ENCODE peak calls at places on chromosome 11, in nine cellular contexts. J, Y, G, X, C, L, H, V and W are unnamed samples.

GRCh38 chr11:114059984-114060401 is 482 bp downstream of the ZBTB16 start:
- DNase-seq in J (no peak), Y (no peak), G (peak), X (no peak), C (peak), L (peak), H (peak), V (peak), W (no peak)

GRCh38 chr11:121131656-121132055 is 30.6 kb downstream of the TECTA start:
- DNase-seq in J (no peak), Y (no peak), G (no peak), X (no peak), C (no peak), L (no peak), H (no peak), V (no peak), W (no peak)

GRCh38 chr11:27839226-27839913 is 139.1 kb upstream of the BDNF start:
- DNase-seq in J (no peak), Y (no peak), G (no peak), X (no peak), C (peak), L (no peak), H (no peak), V (no peak), W (no peak)

GRCh38 chr11:58576792-58577440 is 1.3 kb upstream of the LPXN start:
- DNase-seq in J (no peak), Y (no peak), G (no peak), X (no peak), C (peak), L (no peak), H (no peak), V (no peak), W (no peak)

GRCh38 chr11:64263021-64263946 is 12.0 kb downstream of the PLCB3 start:
- DNase-seq in J (no peak), Y (no peak), G (no peak), X (no peak), C (peak), L (peak), H (no peak), V (peak), W (no peak)

GRCh38 chr11:70680781-70681281 is 282.5 kb downstream of the CTTN start:
- DNase-seq in J (no peak), Y (no peak), G (no peak), X (no peak), C (no peak), L (peak), H (no peak), V (no peak), W (no peak)

GRCh38 chr11:79090191-79090590 is 350.6 kb downstream of the TENM4 start:
- DNase-seq in J (no peak), Y (no peak), G (no peak), X (no peak), C (no peak), L (no peak), H (no peak), V (no peak), W (no peak)

GRCh38 chr11:60993611-60994010 is 22.1 kb downstream of the CD6 start:
- DNase-seq in J (no peak), Y (no peak), G (no peak), X (no peak), C (no peak), L (no peak), H (no peak), V (no peak), W (no peak)

GRCh38 chr11:8363924-8364323 is 100.2 kb upstream of the LMO1 start:
- DNase-seq in J (no peak), Y (no peak), G (no peak), X (no peak), C (peak), L (no peak), H (no peak), V (no peak), W (no peak)

GRCh38 chr11:4830909-4831308 is 9.8 kb downstream of the OR51F2 start:
- DNase-seq in J (no peak), Y (no peak), G (no peak), X (no peak), C (no peak), L (no peak), H (no peak), V (no peak), W (no peak)

GRCh38 chr11:61335355-61335710 is 2.3 kb downstream of the TKFC start:
- DNase-seq in J (no peak), Y (no peak), G (no peak), X (no peak), C (peak), L (no peak), H (no peak), V (no peak), W (no peak)

GRCh38 chr11:132228756-132229325 is 858.4 kb downstream of the NTM start:
- DNase-seq in J (no peak), Y (no peak), G (no peak), X (no peak), C (no peak), L (no peak), H (no peak), V (no peak), W (no peak)

GRCh38 chr11:47552086-47552580 is 799 bp downstream of the CELF1 start:
- DNase-seq in J (no peak), Y (no peak), G (no peak), X (no peak), C (peak), L (peak), H (no peak), V (no peak), W (no peak)

GRCh38 chr11:10476927-10477689 is 22.0 kb downstream of the AMPD3 start:
- DNase-seq in J (no peak), Y (no peak), G (no peak), X (no peak), C (no peak), L (no peak), H (no peak), V (no peak), W (no peak)

GRCh38 chr11:88384004-88384677 is 46.6 kb upstream of the CTSC start:
- DNase-seq in J (no peak), Y (no peak), G (no peak), X (no peak), C (peak), L (no peak), H (no peak), V (no peak), W (no peak)

GRCh38 chr11:10263929-10264328 is 30.1 kb downstream of the SBF2 start:
- DNase-seq in J (no peak), Y (no peak), G (no peak), X (peak), C (peak), L (no peak), H (no peak), V (no peak), W (peak)

GRCh38 chr11:1747753-1748466 is 2.5 kb downstream of the IFITM10 start:
- DNase-seq in J (no peak), Y (no peak), G (peak), X (no peak), C (no peak), L (peak), H (no peak), V (peak), W (no peak)

GRCh38 chr11:1749787-1750351 is 526 bp downstream of the IFITM10 start:
- DNase-seq in J (no peak), Y (no peak), G (no peak), X (no peak), C (peak), L (peak), H (no peak), V (peak), W (peak)

GRCh38 chr11:1748467-1749019 is 1.9 kb downstream of the IFITM10 start:
- DNase-seq in J (no peak), Y (no peak), G (no peak), X (no peak), C (no peak), L (peak), H (no peak), V (peak), W (no peak)

GRCh38 chr11:1750481-1750839 is at the start of gene IFITM10:
- DNase-seq in J (no peak), Y (no peak), G (no peak), X (no peak), C (peak), L (peak), H (no peak), V (peak), W (no peak)

DNA sequence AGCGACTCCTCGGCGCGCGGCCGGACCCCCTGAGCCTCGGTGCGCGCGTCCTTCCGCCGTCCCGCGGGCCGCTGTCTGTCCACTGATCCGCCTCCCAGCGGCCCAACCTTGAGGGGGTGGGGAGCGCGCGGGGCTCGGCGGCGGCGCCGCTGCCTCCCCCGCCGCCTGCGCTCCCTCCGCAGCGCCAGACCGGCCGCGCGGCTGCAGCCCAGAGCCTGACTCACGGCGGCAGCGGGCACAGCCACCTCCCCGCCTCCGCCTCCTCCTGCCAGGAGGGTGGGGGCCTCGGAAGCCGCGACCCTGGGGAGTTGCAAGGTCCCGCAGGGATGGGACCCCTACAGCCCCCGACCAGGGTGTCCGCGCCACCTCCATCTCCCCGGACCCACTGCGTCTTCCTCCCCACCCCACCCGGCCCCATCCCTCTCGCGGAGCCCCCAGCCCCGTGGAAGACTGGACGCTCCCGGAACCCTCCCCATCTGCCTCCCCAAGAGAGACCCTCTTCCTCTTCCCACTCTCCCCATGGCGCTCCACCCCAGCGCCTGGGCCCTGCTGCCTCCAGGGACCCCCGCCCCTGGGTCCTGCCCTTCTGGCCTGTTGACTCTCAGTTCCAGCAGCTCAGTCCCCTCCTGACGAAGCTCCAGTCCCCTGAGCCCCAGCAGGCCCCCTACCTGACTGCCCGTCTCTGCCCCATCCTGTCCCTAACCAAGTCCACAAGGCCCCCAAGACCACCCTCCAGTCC is 1.2 kb downstream of the IFITM10 start:
- DNase-seq in J (no peak), Y (no peak), G (no peak), X (no peak), C (peak), L (peak), H (no peak), V (peak), W (no peak)
- H3K4me3 ChIP-seq in J (peak), Y (peak), G (peak), X (no peak), C (peak), L (no peak), H (no peak), V (peak), W (peak)

GRCh38 chr11:34653851-34654490 is 33.1 kb downstream of the EHF start:
- DNase-seq in J (peak), Y (no peak), G (no peak), X (peak), C (peak), L (peak), H (no peak), V (peak), W (peak)
- TF ChIP-seq CTCF in J (no peak), Y (no peak), G (no peak), X (peak), C (peak), L (no peak), H (no peak), V (no peak), W (peak)

DNA sequence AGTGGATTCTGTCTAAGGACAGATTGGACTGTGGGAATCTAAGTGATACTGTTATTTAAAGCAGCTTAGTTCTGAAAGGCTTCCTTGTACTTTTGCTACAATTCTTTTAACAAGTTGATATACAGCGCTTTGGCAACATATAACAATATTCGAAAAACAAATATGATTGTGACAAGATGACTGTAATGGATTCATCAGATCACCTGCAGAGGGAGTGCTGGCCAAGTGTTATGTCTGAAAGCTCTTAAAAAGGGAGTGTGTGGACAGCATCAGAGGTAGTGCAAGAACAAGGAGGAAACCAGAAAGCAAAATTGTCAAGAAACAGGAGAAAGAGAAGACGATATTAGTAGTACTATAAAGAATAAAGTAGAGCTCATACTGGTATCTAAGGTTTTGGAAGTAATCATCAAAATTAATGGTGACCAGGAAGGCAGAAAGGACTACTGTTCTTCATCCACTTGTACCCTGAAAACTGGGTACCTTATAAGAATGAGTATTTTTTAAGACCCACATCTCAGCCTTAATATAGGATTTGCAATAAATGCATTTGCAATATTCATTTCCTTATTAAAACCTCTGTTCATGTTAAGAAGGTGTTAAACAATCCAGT is 1112.0 kb upstream of the CCDC90B start:
- DNase-seq in J (no peak), Y (no peak), G (no peak), X (no peak), C (peak), L (no peak), H (no peak), V (no peak), W (no peak)
- H3K4me3 ChIP-seq in J (no peak), Y (no peak), G (no peak), X (no peak), C (no peak), L (no peak), H (no peak), V (no peak), W (no peak)

GRCh38 chr11:44759743-44760476 is 33.1 kb downstream of the TSPAN18 start:
- DNase-seq in J (no peak), Y (no peak), G (no peak), X (no peak), C (no peak), L (no peak), H (no peak), V (no peak), W (no peak)

GRCh38 chr11:44758996-44759395 is 32.2 kb downstream of the TSPAN18 start:
- DNase-seq in J (no peak), Y (no peak), G (no peak), X (no peak), C (no peak), L (no peak), H (no peak), V (no peak), W (no peak)

GRCh38 chr11:44761546-44761961 is 34.8 kb downstream of the TSPAN18 start:
- DNase-seq in J (no peak), Y (no peak), G (no peak), X (no peak), C (no peak), L (no peak), H (no peak), V (no peak), W (no peak)

GRCh38 chr11:44760477-44760872 is 33.7 kb downstream of the TSPAN18 start:
- DNase-seq in J (no peak), Y (no peak), G (no peak), X (no peak), C (no peak), L (no peak), H (no peak), V (no peak), W (no peak)

DNA sequence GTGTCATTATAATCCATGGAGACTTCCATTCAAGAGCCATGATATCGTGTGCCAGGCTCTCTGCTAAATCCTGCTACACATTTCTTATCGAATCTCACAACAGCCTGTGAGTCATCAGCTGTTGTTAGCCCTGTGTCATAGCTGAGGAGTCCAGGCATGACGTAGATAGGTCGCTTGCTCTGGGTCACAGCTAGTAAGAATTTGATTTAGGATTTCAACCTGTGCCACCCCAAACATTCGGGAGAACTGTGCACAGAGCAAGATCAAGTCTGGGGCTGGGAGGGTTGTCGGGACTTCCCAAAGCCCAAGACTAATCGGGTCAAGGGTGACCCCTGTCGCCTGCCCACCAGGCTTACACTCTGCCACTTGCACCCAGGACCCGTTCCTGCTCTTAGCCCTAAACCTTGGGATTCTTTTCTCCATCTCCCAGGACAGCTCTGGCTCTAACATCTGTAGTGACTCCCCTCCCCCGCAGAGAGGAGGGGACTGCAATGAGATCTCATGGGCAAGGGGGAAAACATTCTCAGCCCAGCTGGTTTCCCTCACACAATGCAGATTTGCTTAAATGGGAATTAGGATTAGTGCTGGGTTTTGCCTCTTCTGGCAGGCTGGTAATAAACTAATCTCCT is 34.3 kb downstream of the TSPAN18 start:
- DNase-seq in J (no peak), Y (no peak), G (peak), X (peak), C (peak), L (no peak), H (peak), V (no peak), W (no peak)
- TF ChIP-seq CTCF in J (no peak), Y (no peak), G (peak), X (no peak), C (no peak), L (no peak), H (no peak), V (no peak), W (no peak)

GRCh38 chr11:66720899-66721470 is 8.0 kb downstream of the SPTBN2 start:
- DNase-seq in J (no peak), Y (no peak), G (no peak), X (no peak), C (no peak), L (no peak), H (no peak), V (peak), W (no peak)
- H3K4me3 ChIP-seq in J (no peak), Y (no peak), G (no peak), X (no peak), C (no peak), L (no peak), H (no peak), V (no peak), W (no peak)